ENCODE peak calls at places on chromosomes 1 and 21, in six cellular contexts. L, Z, V, I, S and T are unnamed samples.
A peak's percentile ranks its signal among the peaks of the same experiment; 100 is the strongest.

GRCh38 chr21:35508389-35508888 is 459.3 kb upstream of the RUNX1 start:
- DNase-seq in S (peak; percentile 66), I (peak; percentile 56), V (peak; percentile 7), Z (peak; percentile 83), L (no peak), T (no peak)

GRCh38 chr1:206471415-206471801 is 1.1 kb downstream of the IKBKE start:
- DNase-seq in Z (no peak), I (no peak), S (no peak), L (no peak), V (peak; percentile 69), T (no peak)

GRCh38 chr1:7703321-7704213 is 67.5 kb upstream of the VAMP3 start:
- DNase-seq in S (peak; percentile 85), L (peak; percentile 43), I (peak; percentile 67), Z (no peak), V (no peak), T (no peak)

GRCh38 chr1:20399606-20400180 is 86.3 kb downstream of the CAMK2N1 start:
- DNase-seq in S (peak; percentile 47), L (no peak), V (no peak), Z (no peak), I (no peak), T (no peak)

GRCh38 chr1:31707711-31708110 is 3.9 kb upstream of the COL16A1 start:
- DNase-seq in S (peak; percentile 61), I (no peak), L (no peak), V (peak; percentile 66), Z (peak; percentile 16), T (no peak)

GRCh38 chr1:2230781-2231666 is 2.9 kb downstream of the SKI start:
- DNase-seq in V (peak; percentile 42), L (no peak), S (peak; percentile 64), Z (peak; percentile 17), I (no peak), T (no peak)

GRCh38 chr1:28518745-28519341 is 13.0 kb downstream of the RCC1 start:
- DNase-seq in V (peak; percentile 83), Z (peak; percentile 60), I (no peak), S (no peak), L (no peak), T (no peak)

GRCh38 chr1:119605686-119606085 is 42.4 kb downstream of the ZNF697 start:
- DNase-seq in V (no peak), I (no peak), Z (no peak), S (no peak), L (no peak), T (no peak)

GRCh38 chr1:208031316-208031931 is 120.5 kb upstream of the CD34 start:
- DNase-seq in I (no peak), L (no peak), S (no peak), Z (no peak), V (no peak), T (no peak)

GRCh38 chr1:119367332-119368124 is 1.1 kb upstream of the HAO2 start:
- DNase-seq in Z (no peak), S (peak; percentile 51), I (no peak), V (peak; percentile 41), L (no peak), T (peak; percentile 15)

GRCh38 chr1:108830119-108831008 is 26.5 kb downstream of the AKNAD1 start:
- DNase-seq in L (no peak), S (no peak), I (no peak), Z (no peak), V (no peak), T (no peak)

GRCh38 chr1:210586785-210587184 is 258.1 kb downstream of the HHAT start:
- DNase-seq in S (no peak), L (peak; percentile 19), V (no peak), I (no peak), Z (no peak), T (no peak)

GRCh38 chr1:33168556-33169289 is 13.1 kb downstream of the TRIM62 start:
- DNase-seq in S (no peak), I (no peak), L (no peak), Z (no peak), V (no peak), T (no peak)

GRCh38 chr21:16307256-16307655 is 577.5 kb downstream of the USP25 start:
- DNase-seq in I (no peak), S (no peak), V (no peak), L (no peak), Z (no peak), T (no peak)